ENCODE peak calls at places on chromosomes 3 and 15, in six cellular contexts. J, C, Z, E, T and N are unnamed samples.
A peak's percentile ranks its signal among the peaks of the same experiment; 100 is the strongest.

GRCh38 chr3:69214241-69214640 is 91.8 kb upstream of the LMOD3 start:
- DNase-seq in T (no peak), J (no peak), C (no peak), E (no peak), Z (peak; percentile 19), N (no peak)

GRCh38 chr3:149371001-149371722 is 6.3 kb downstream of the TM4SF1 start:
- DNase-seq in Z (peak; percentile 80), E (peak; percentile 15), J (no peak), C (no peak), T (no peak), N (peak; percentile 76)

GRCh38 chr3:118772036-118773030 is 262.3 kb downstream of the IGSF11 start:
- DNase-seq in T (no peak), J (no peak), C (no peak), Z (peak; percentile 34), E (peak; percentile 67), N (no peak)

GRCh38 chr3:128846501-128846900 is 32.9 kb upstream of the ACAD9 start:
- DNase-seq in T (no peak), Z (no peak), E (no peak), C (no peak), J (no peak), N (no peak)

GRCh38 chr3:67516496-67516895 is 137.9 kb downstream of the SUCLG2 start:
- DNase-seq in C (no peak), Z (no peak), T (no peak), E (no peak), J (no peak), N (no peak)

GRCh38 chr3:27049792-27050191 is 319.4 kb downstream of the NEK10 start:
- DNase-seq in E (no peak), J (no peak), Z (no peak), T (peak; percentile 48), C (no peak), N (no peak)

GRCh38 chr3:14780927-14781507 is 37.7 kb upstream of the FGD5 start:
- DNase-seq in T (peak; percentile 76), E (peak; percentile 80), C (peak; percentile 74), Z (peak; percentile 74), J (no peak), N (peak; percentile 71)

GRCh38 chr15:29278436-29279099 is 8.9 kb upstream of the NSMCE3 start:
- DNase-seq in E (no peak), C (peak; percentile 64), J (no peak), Z (peak; percentile 83), T (no peak), N (peak; percentile 91)

GRCh38 chr3:49519266-49519665 is 35.0 kb upstream of the BSN start:
- DNase-seq in Z (no peak), T (no peak), J (no peak), E (peak; percentile 64), C (no peak), N (no peak)

GRCh38 chr3:175743733-175744400 is 884.7 kb downstream of the NAALADL2 start:
- DNase-seq in Z (peak; percentile 92), C (no peak), J (no peak), T (no peak), E (no peak), N (peak; percentile 67)

GRCh38 chr3:184145881-184146280 is 9.3 kb upstream of the DVL3 start:
- DNase-seq in E (no peak), C (no peak), J (no peak), T (no peak), Z (no peak), N (no peak)

GRCh38 chr3:168834558-168834957 is 738.8 kb upstream of the GOLIM4 start:
- DNase-seq in C (no peak), E (no peak), T (no peak), Z (no peak), J (no peak), N (no peak)

GRCh38 chr3:146747928-146748327 is 142.8 kb upstream of the PLSCR5 start:
- DNase-seq in C (peak; percentile 4), T (no peak), E (no peak), J (no peak), Z (peak; percentile 46), N (peak; percentile 79)

GRCh38 chr3:69774029-69774428 is 34.8 kb downstream of the MITF start:
- DNase-seq in E (no peak), Z (peak; percentile 41), T (no peak), C (no peak), J (no peak), N (no peak)

GRCh38 chr15:22866066-22866465 is 27.6 kb downstream of the NIPA2 start:
- DNase-seq in T (no peak), J (no peak), C (no peak), Z (peak; percentile 16), E (no peak), N (no peak)

GRCh38 chr15:40511093-40511471 is 40.3 kb downstream of the CHST14 start:
- DNase-seq in Z (no peak), J (no peak), T (no peak), E (no peak), C (no peak), N (no peak)

GRCh38 chr15:40510201-40510600 is 39.4 kb downstream of the CHST14 start:
- DNase-seq in Z (no peak), T (no peak), E (no peak), C (no peak), J (no peak), N (peak; percentile 18)

GRCh38 chr15:40512440-40512839 is 41.7 kb downstream of the CHST14 start:
- DNase-seq in Z (no peak), T (no peak), E (no peak), C (no peak), J (no peak), N (no peak)

GRCh38 chr15:40508216-40508615 is 37.4 kb downstream of the CHST14 start:
- DNase-seq in E (no peak), C (no peak), T (no peak), J (no peak), Z (no peak), N (no peak)

DNA sequence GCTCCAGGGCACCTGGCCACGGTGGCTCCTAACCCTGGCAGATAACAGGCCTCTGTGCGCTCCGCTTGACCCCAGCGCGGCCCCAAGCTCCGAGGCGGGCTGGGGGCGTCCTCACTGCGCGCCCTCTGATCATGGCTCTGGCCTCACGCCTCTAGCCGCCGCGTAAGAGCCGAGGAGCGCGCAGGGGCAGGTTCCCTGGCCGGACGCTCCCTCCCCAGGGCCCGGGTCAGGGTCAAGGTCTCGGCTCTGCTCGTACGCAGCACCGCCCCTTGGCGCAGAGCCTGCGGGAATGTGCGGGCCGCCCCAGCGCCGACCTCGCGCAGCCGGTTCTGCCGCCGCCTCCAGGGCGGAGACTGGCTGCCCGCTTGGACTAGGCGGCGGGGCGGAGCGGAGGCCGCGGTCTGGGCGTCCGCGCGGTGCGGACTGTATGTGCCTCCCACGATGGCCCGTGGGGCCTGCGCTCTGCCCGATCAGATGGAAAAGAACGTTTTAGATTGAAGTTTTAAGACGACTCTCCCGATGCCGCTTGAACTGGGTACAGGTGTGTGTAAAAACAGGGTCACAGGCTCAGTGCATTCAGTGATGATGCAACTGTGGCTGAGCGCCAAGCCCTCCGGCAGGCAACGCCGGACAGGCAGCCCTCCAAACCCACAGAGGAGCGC is 40.8 kb downstream of the CHST14 start:
- DNase-seq in E (peak; percentile 73), C (no peak), T (peak; percentile 60), J (peak; percentile 82), Z (peak; percentile 72), N (peak; percentile 76)
- TF ChIP-seq EZH2phosphoT487 in E (peak; percentile 68), C (no peak), T (no peak), J (no peak), Z (no peak), N (no peak)

DNA sequence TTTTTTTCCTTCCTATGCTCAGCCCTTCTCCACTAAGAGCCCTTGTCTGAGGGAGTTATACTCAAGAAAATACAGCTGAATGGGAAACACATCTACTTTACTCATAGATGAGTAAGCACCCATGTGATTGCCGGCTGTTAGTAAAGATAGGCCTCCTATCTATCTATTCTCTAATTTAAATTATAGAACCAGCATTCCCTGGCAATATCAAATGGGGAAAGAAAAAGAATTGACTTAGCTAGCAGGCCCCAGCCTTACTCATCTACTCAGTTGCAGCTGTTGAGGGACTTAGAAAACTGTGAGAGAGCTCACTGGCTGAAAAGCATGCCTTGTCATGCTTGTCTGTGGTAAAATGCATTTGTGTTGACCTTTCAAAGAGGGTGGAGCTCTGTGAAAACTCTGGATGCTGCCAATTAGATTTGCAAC is 116.9 kb upstream of the LRRFIP2 start:
- DNase-seq in Z (peak; percentile 45), T (no peak), J (no peak), E (no peak), C (no peak), N (peak; percentile 77)
- H3K9ac ChIP-seq in Z (no peak overlapping the region), T (no peak overlapping the region), J (peak overlapping the region; percentile 48), E (no peak overlapping the region), C (no peak overlapping the region), N (peak overlapping the region; percentile 26)

GRCh38 chr3:138941259-138941885 is 5.6 kb downstream of the FOXL2 start:
- DNase-seq in E (peak; percentile 79), C (peak; percentile 32), Z (peak; percentile 53), J (peak; percentile 74), T (peak; percentile 36), N (peak; percentile 69)
- H3K4me3 ChIP-seq in E (no peak overlapping the region), C (no peak overlapping the region), Z (no peak overlapping the region), J (no peak overlapping the region), T (no peak overlapping the region), N (no peak overlapping the region)

GRCh38 chr15:70111203-70112017 is 13.7 kb upstream of the TLE3 start:
- DNase-seq in C (peak; percentile 67), J (peak; percentile 85), T (no peak), Z (peak; percentile 61), E (peak; percentile 92), N (peak; percentile 67)
- TF ChIP-seq EZH2phosphoT487 in C (no peak), J (no peak), T (no peak), Z (no peak), E (no peak), N (no peak)

GRCh38 chr15:38695249-38696119 is 130.9 kb upstream of the RASGRP1 start:
- DNase-seq in E (no peak), C (no peak), T (no peak), J (peak; percentile 45), Z (no peak), N (no peak)

GRCh38 chr15:38696120-38696727 is 131.6 kb upstream of the RASGRP1 start:
- DNase-seq in T (peak; percentile 93), E (no peak), J (no peak), Z (peak; percentile 24), C (no peak), N (peak; percentile 73)

GRCh38 chr15:38698215-38698614 is 133.6 kb upstream of the RASGRP1 start:
- DNase-seq in J (no peak), T (no peak), C (no peak), E (no peak), Z (no peak), N (no peak)

GRCh38 chr15:38699633-38700230 is 135.1 kb upstream of the RASGRP1 start:
- DNase-seq in T (peak; percentile 88), C (peak; percentile 54), J (peak; percentile 39), E (peak; percentile 76), Z (peak; percentile 84), N (peak; percentile 73)

DNA sequence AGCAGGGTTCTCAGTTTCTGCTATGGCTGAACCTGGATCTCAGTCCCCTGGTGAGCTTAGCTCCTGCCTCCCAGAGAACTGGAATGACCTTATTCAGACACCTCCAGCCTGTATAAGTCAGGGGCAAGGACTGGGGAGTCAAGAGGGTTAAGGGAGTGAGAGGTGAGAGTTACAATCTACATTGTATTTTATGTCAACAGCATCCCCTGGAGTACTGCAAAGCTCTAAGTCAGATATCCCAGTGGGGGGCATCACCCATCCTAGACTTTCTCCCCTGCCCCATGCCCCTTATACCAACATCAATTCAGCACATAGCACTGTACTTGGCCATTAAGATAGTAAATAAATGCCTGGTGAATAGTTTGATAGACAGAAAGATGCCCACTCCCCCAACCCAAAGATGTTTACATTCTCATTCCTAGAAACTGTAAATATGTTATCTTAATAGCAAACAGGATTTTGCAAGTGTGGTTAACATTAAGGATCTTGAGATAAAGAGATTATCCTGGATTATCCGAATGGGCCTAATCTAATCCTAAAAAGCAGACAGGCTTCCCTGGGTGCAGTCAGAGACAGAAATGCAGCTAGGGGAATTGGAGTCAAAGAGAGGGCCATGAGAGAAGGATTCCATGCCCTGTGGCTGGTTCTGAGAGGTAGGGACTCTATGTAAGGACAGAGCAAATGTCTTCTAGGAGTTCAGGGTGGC is 132.3 kb upstream of the RASGRP1 start:
- DNase-seq in J (no peak), C (no peak), Z (no peak), T (no peak), E (no peak), N (no peak)
- H3K9ac ChIP-seq in J (no peak overlapping the region), C (no peak overlapping the region), Z (no peak overlapping the region), T (peak overlapping the region; percentile 16), E (no peak overlapping the region), N (no peak overlapping the region)